ENCODE peak calls at places on chromosome 11, in five cellular contexts. L is uterus, X is smooth muscle cell of the brain vasculature, S is AG08395, C is iris pigment epithelial cell. J is an unnamed sample.

GRCh38 chr11:120540744-120541143 is 29.2 kb downstream of the GRIK4 start:
- DNase-seq in S (no peak), C (no peak), L (no peak), X (no peak), J (no peak)

GRCh38 chr11:134037093-134037908 is 31.6 kb upstream of the JAM3 start:
- DNase-seq in L (peak; percentile 91), X (peak; percentile 33), C (peak; percentile 69), S (peak; percentile 54), J (no peak)

GRCh38 chr11:27201454-27202302 is 161.1 kb downstream of the BBOX1 start:
- DNase-seq in C (peak; percentile 88), S (peak; percentile 80), L (peak; percentile 95), X (no peak), J (peak; percentile 84)

GRCh38 chr11:122852071-122852831 is 14.0 kb downstream of the CRTAM start:
- DNase-seq in C (peak; percentile 34), L (no peak), X (no peak), S (peak; percentile 33), J (no peak)

GRCh38 chr11:46260161-46260560 is 17.3 kb upstream of the CREB3L1 start:
- DNase-seq in S (no peak), L (no peak), C (no peak), X (no peak), J (no peak)

GRCh38 chr11:69009441-69010211 is 3.4 kb downstream of the MRGPRF start:
- DNase-seq in X (no peak), L (no peak), S (no peak), C (peak; percentile 8), J (no peak)

GRCh38 chr11:6656581-6656915 is 939 bp upstream of the DCHS1 start:
- DNase-seq in S (no peak), X (no peak), L (no peak), C (no peak), J (no peak)

GRCh38 chr11:19963697-19964340 is 196.5 kb downstream of the DBX1 start:
- DNase-seq in L (no peak), S (no peak), C (no peak), X (no peak), J (no peak)

GRCh38 chr11:94553938-94554337 is 10.2 kb downstream of the FUT4 start:
- DNase-seq in X (no peak), L (no peak), S (no peak), C (peak; percentile 90), J (peak; percentile 39)

GRCh38 chr11:118223992-118224391 is 819 bp downstream of the JAML start:
- DNase-seq in X (no peak), L (no peak), S (no peak), C (no peak), J (no peak)

GRCh38 chr11:61106296-61106695 is 4.0 kb downstream of the CD5 start:
- DNase-seq in X (no peak), L (no peak), C (no peak), S (no peak), J (no peak)

GRCh38 chr11:383431-383830 is 10.6 kb upstream of the PKP3 start:
- DNase-seq in L (no peak), X (no peak), C (no peak), S (no peak), J (no peak)

GRCh38 chr11:119699227-119699626 is 29.8 kb downstream of the NECTIN1 start:
- DNase-seq in C (no peak), S (peak; percentile 58), L (peak; percentile 46), X (no peak), J (no peak)

GRCh38 chr11:70270877-70271634 is 566 bp downstream of the PPFIA1 start:
- DNase-seq in C (peak; percentile 53), S (peak; percentile 68), X (no peak), L (no peak), J (no peak)

GRCh38 chr11:65213322-65214211 is 31.8 kb downstream of the CAPN1 start:
- DNase-seq in X (no peak), C (peak; percentile 15), S (no peak), L (no peak), J (no peak)

GRCh38 chr11:103295704-103296103 is 186.5 kb downstream of the DYNC2H1 start:
- DNase-seq in C (no peak), L (no peak), S (no peak), X (no peak), J (no peak)

GRCh38 chr11:65355013-65355775 is 643 bp downstream of the TIGD3 start:
- DNase-seq in S (no peak), L (no peak), X (no peak), C (no peak), J (no peak)

GRCh38 chr11:11909727-11910126 is 68.0 kb downstream of the USP47 start:
- DNase-seq in C (peak; percentile 67), S (peak; percentile 34), L (no peak), X (no peak), J (no peak)

GRCh38 chr11:2383823-2384722 is 7.0 kb downstream of the CD81 start:
- DNase-seq in L (peak; percentile 62), C (no peak), S (no peak), X (no peak), J (no peak)

GRCh38 chr11:8733847-8734246 is 51.3 kb downstream of the RPL27A start:
- DNase-seq in X (no peak), L (no peak), S (no peak), C (no peak), J (no peak)

J was measured in epithelial cell of prostate.